ENCODE peak calls at places on chromosomes 1 and 21, in four cellular contexts. Y, M, C and W are unnamed samples.

GRCh38 chr1:12592496-12592895 is 25.5 kb downstream of the DHRS3 start:
- DNase-seq in Y (no peak), M (no peak), C (no peak), W (no peak)

GRCh38 chr1:55816456-55816794 is 601.3 kb upstream of the USP24 start:
- DNase-seq in Y (peak), M (peak), C (no peak), W (no peak)

GRCh38 chr1:246444611-246445010 is 62.5 kb downstream of the SMYD3 start:
- DNase-seq in Y (no peak), M (no peak), C (no peak), W (no peak)

GRCh38 chr1:6329392-6329791 is 64.2 kb downstream of the ACOT7 start:
- DNase-seq in Y (peak), M (no peak), C (no peak), W (no peak)

GRCh38 chr1:177953549-177953948 is 16.3 kb downstream of the SEC16B start:
- DNase-seq in Y (no peak), M (no peak), C (no peak), W (no peak)

GRCh38 chr1:64356636-64357256 is 113.2 kb upstream of the CACHD1 start:
- DNase-seq in Y (no peak), M (no peak), C (no peak), W (no peak)

GRCh38 chr1:159598196-159598595 is 10.6 kb downstream of the APCS start:
- DNase-seq in Y (peak), M (no peak), C (peak), W (peak)

GRCh38 chr1:94697839-94698238 is 122.3 kb upstream of the SLC44A3 start:
- DNase-seq in Y (no peak), M (no peak), C (no peak), W (no peak)

GRCh38 chr1:54850082-54850730 is 36.8 kb downstream of the DHCR24 start:
- DNase-seq in Y (no peak), M (peak), C (no peak), W (no peak)

GRCh38 chr21:43298546-43299440 is 128.1 kb downstream of the SIK1 start:
- DNase-seq in Y (no peak), M (no peak), C (no peak), W (no peak)

GRCh38 chr21:31293986-31294385 is 50.1 kb downstream of the TIAM1 start:
- DNase-seq in Y (peak), M (peak), C (peak), W (peak)

GRCh38 chr1:98046031-98046641 is 125.3 kb upstream of the DPYD start:
- DNase-seq in Y (peak), M (no peak), C (peak), W (no peak)